ENCODE peak calls at places on chromosomes 4 and X, in seven cellular contexts. C, E, O, Y, A, Q and V are unnamed samples.

GRCh38 chr4:8538703-8539567 is 41.3 kb upstream of the GPR78 start:
- DNase-seq in C (no peak), E (no peak), O (no peak), Y (no peak), A (peak), Q (no peak), V (peak)

GRCh38 chrX:20522420-20522819 is 255.7 kb upstream of the RPS6KA3 start:
- DNase-seq in C (no peak), E (no peak), O (no peak), Y (no peak), A (no peak), Q (no peak), V (no peak)

GRCh38 chr4:113781439-113782040 is 20.0 kb upstream of the CAMK2D start:
- DNase-seq in C (no peak), E (peak), O (peak), Y (no peak), A (peak), Q (peak), V (peak)

GRCh38 chr4:73068496-73069337 is 799 bp downstream of the COX18 start:
- DNase-seq in C (no peak), E (peak), O (peak), Y (peak), A (peak), Q (peak), V (peak)

GRCh38 chr4:179110356-179110755 is 1668.1 kb upstream of the AGA start:
- DNase-seq in C (no peak), E (peak), O (no peak), Y (no peak), A (peak), Q (no peak), V (peak)

GRCh38 chr4:132860976-132861375 is 288.1 kb upstream of the PCDH10 start:
- DNase-seq in C (no peak), E (no peak), O (no peak), Y (no peak), A (peak), Q (no peak), V (no peak)

GRCh38 chr4:173252024-173252935 is 81.9 kb downstream of the HMGB2 start:
- DNase-seq in C (peak), E (peak), O (peak), Y (peak), A (peak), Q (peak), V (peak)

GRCh38 chr4:137952116-137952515 is 290.0 kb downstream of the SLC7A11 start:
- DNase-seq in C (no peak), E (no peak), O (no peak), Y (no peak), A (no peak), Q (no peak), V (no peak)

GRCh38 chrX:118221257-118221656 is 104.6 kb upstream of the KLHL13 start:
- DNase-seq in C (no peak), E (peak), O (no peak), Y (no peak), A (no peak), Q (no peak), V (no peak)

GRCh38 chr4:56255820-56256219 is 131.5 kb downstream of the AASDH start:
- DNase-seq in C (no peak), E (no peak), O (no peak), Y (no peak), A (no peak), Q (no peak), V (no peak)
- TF ChIP-seq CTCF in C (no peak), E (no peak), O (no peak), Y (no peak), A (no peak), Q (no peak), V (no peak)

DNA sequence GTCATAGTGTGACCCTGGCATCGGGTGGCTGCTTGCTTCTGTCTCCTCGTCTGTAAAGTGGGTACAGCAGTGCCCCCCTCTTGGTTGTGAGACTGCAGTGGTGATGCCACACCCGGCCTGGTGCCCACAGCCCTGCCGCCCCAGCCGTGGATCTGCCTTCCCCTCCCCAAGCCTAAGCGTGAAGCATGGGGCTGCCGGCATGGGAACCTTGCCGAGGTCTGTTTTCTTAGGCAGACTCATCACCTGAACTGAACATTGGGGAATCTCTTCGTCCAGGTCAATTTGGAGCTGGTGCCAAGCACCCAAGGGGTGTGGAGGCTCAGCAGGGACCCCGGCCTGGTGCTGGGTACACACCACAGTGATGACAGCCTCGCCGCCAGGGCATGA is 108.4 kb downstream of the PSAPL1 start:
- DNase-seq in C (no peak), E (no peak), O (no peak), Y (no peak), A (no peak), Q (no peak), V (no peak)
- TF ChIP-seq CTCF in C (no peak), E (no peak), O (no peak), Y (no peak), A (no peak), Q (no peak), V (no peak)

GRCh38 chr4:157447195-157447594 is 226.7 kb downstream of the GRIA2 start:
- DNase-seq in C (no peak), E (no peak), O (no peak), Y (no peak), A (peak), Q (no peak), V (peak)

GRCh38 chr4:157444014-157444413 is 223.5 kb downstream of the GRIA2 start:
- DNase-seq in C (no peak), E (no peak), O (no peak), Y (no peak), A (no peak), Q (no peak), V (no peak)

DNA sequence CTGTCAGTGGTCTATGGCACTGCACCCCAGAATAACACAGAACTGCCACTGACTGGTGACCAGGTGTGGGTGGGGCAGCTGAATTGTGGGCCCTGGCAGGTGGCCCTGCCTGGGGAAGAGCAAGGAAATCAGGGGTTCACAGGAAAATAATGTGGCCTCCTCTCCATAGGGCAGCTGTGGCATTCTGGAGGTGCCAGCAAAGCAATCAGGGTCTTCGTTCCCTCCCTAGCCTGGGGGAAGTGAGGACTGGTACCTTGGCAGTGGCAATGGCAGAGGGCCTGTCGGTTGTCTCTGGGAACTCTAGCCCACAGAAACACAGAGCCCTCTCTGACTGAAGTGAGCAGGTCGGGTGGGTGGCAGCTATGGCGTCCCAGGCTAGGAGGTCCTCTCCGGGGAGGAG is 223.0 kb downstream of the GRIA2 start:
- DNase-seq in C (no peak), E (no peak), O (no peak), Y (no peak), A (no peak), Q (no peak), V (no peak)
- TF ChIP-seq CTCF in C (no peak), E (no peak), O (no peak), Y (no peak), A (no peak), Q (no peak), V (no peak)

DNA sequence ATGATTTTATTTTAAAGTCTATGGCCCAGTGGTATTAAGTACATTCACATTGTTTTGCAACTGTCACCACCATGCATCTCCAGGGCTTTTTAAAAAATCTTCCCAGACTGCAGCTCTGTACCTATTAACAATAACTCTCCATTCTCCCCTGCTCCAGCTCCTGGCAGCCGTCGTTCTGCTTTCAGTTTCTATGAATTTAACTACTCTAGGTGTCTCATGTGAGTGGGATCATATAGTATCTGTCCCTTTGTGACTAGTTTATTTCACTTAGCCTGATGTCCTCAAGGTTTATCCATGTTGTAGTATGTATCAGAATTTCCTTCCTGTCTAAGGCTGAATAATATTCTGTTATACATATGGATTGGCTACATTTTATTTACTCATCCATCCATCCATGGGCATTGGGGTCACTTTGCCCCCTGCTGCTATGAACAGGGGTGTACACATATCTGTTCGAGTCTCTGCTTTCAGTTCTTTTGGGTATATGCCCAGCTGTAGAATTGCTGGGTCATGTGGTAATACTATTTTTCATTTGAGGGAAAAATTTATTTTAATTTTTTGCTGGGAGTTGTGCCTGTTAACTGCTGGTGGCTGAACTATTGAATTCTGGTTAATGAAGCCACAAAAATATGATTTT is 131.3 kb downstream of the ARHGAP10 start:
- DNase-seq in C (no peak), E (no peak), O (no peak), Y (no peak), A (no peak), Q (peak), V (no peak)
- TF ChIP-seq CTCF in C (no peak), E (no peak), O (no peak), Y (no peak), A (no peak), Q (peak), V (no peak)